ENCODE peak calls at places on chromosomes 2 and 18, in six cellular contexts. N is AG04450; E is spleen; I is fibroblast of lung; J is naive thymus-derived CD4-positive, alpha-beta T cell; F is cardiac muscle cell. G is an unnamed sample. For H3K9me3, the result is how much of the 10 kb centered on the place peaks cover.

GRCh38 chr2:85410584-85411404 is 628 bp upstream of the CAPG start:
- DNase-seq in N (no peak), E (no peak), I (no peak), J (no peak), F (no peak), G (no peak)

GRCh38 chr2:5803547-5803946 is 111.4 kb downstream of the SOX11 start:
- DNase-seq in N (peak), E (no peak), I (peak), J (no peak), F (no peak), G (no peak)

GRCh38 chr18:741931-742512 is 29.6 kb upstream of the ENOSF1 start:
- DNase-seq in N (peak), E (no peak), I (peak), J (peak), F (peak), G (no peak)

GRCh38 chr2:39301352-39301751 is 57.6 kb upstream of the CDKL4 start:
- DNase-seq in N (no peak), E (no peak), I (no peak), J (no peak), F (no peak), G (no peak)

GRCh38 chr2:219034823-219035222 is 6.5 kb downstream of the CFAP65 start:
- DNase-seq in N (no peak), E (no peak), I (no peak), J (no peak), F (no peak), G (no peak)

GRCh38 chr2:180463608-180464007 is 456.5 kb upstream of the CWC22 start:
- DNase-seq in N (no peak), E (no peak), I (no peak), J (no peak), F (no peak), G (no peak)

GRCh38 chr2:128376241-128377041 is 57.8 kb upstream of the HS6ST1 start:
- DNase-seq in N (no peak), E (peak), I (no peak), J (no peak), F (no peak), G (no peak)

GRCh38 chr18:55110436-55110835 is 151.2 kb upstream of the CCDC68 start:
- DNase-seq in N (no peak), E (no peak), I (no peak), J (no peak), F (no peak), G (no peak)

GRCh38 chr2:221088506-221088905 is 483.6 kb downstream of the EPHA4 start:
- DNase-seq in N (no peak), E (no peak), I (no peak), J (no peak), F (no peak), G (no peak)

GRCh38 chr2:42128731-42129486 is 40.2 kb upstream of the EML4 start:
- DNase-seq in N (peak), E (no peak), I (peak), J (no peak), F (peak), G (no peak)

GRCh38 chr18:26545737-26546136 is 2.6 kb downstream of the KCTD1 start:
- DNase-seq in N (no peak), E (no peak), I (no peak), J (no peak), F (no peak), G (no peak)

GRCh38 chr2:172888704-172889103 is 153.1 kb downstream of the RAPGEF4 start:
- DNase-seq in N (no peak), E (no peak), I (no peak), J (no peak), F (no peak), G (no peak)

GRCh38 chr2:64919261-64919660 is 69.9 kb upstream of the SLC1A4 start:
- DNase-seq in N (no peak), E (no peak), I (no peak), J (no peak), F (no peak), G (no peak)

GRCh38 chr2:12412898-12413305 is 303.8 kb upstream of the TRIB2 start:
- DNase-seq in N (no peak), E (no peak), I (peak), J (peak), F (peak), G (no peak)

GRCh38 chr2:21418456-21418855 is 294.7 kb downstream of the TDRD15 start:
- DNase-seq in N (no peak), E (no peak), I (peak), J (no peak), F (no peak), G (no peak)

GRCh38 chr18:35639296-35639695 is 57.8 kb downstream of the GALNT1 start:
- DNase-seq in N (no peak), E (no peak), I (no peak), J (no peak), F (no peak), G (no peak)

GRCh38 chr2:136356111-136357033 is 238.4 kb upstream of the CXCR4 start:
- DNase-seq in N (no peak), E (no peak), I (no peak), J (no peak), F (no peak), G (no peak)

GRCh38 chr2:26463252-26464207 is 14.4 kb downstream of the OTOF start:
- DNase-seq in N (no peak), E (peak), I (no peak), J (no peak), F (no peak), G (no peak)

GRCh38 chr2:233460726-233461431 is 105.7 kb downstream of the USP40 start:
- DNase-seq in N (no peak), E (peak), I (no peak), J (no peak), F (no peak), G (no peak)

GRCh38 chr18:38368886-38369285 is 803.3 kb upstream of the CELF4 start:
- DNase-seq in N (no peak), E (no peak), I (peak), J (no peak), F (no peak), G (no peak)

GRCh38 chr2:144553379-144553778 is 33.5 kb upstream of the ZEB2 start:
- DNase-seq in N (peak), E (no peak), I (peak), J (no peak), F (peak), G (no peak)

GRCh38 chr18:2843161-2843560 is 3.6 kb upstream of the EMILIN2 start:
- DNase-seq in N (no peak), E (no peak), I (no peak), J (no peak), F (no peak), G (no peak)

GRCh38 chr2:183490930-183491329 is 366.7 kb downstream of the NUP35 start:
- DNase-seq in N (no peak), E (no peak), I (peak), J (no peak), F (no peak), G (no peak)

GRCh38 chr2:138059967-138060635 is 95.8 kb downstream of the HNMT start:
- DNase-seq in N (no peak), E (no peak), I (peak), J (no peak), F (peak), G (peak)

GRCh38 chr2:213980883-213981282 is 430.0 kb upstream of the VWC2L start:
- DNase-seq in N (no peak), E (no peak), I (no peak), J (no peak), F (peak), G (no peak)

GRCh38 chr2:24702800-24703199 is 90.4 kb downstream of the PTRHD1 start:
- DNase-seq in N (peak), E (no peak), I (peak), J (no peak), F (peak), G (no peak)

GRCh38 chr18:31042391-31043181 is at the start of gene DSC3:
- DNase-seq in N (no peak), E (peak), I (peak), J (no peak), F (peak), G (no peak)

GRCh38 chr2:213187833-213188532 is 36.6 kb upstream of the IKZF2 start:
- DNase-seq in N (peak), E (no peak), I (peak), J (no peak), F (peak), G (no peak)

GRCh38 chr2:137862651-137863050 is 101.6 kb upstream of the HNMT start:
- DNase-seq in N (no peak), E (no peak), I (no peak), J (no peak), F (no peak), G (no peak)

GRCh38 chr2:152550386-152550785 is 166.9 kb downstream of the PRPF40A start:
- DNase-seq in N (no peak), E (no peak), I (no peak), J (no peak), F (no peak), G (no peak)

GRCh38 chr2:230863031-230863430 is 1.7 kb upstream of the ITM2C start:
- DNase-seq in N (no peak), E (no peak), I (no peak), J (no peak), F (no peak), G (no peak)

GRCh38 chr2:230864605-230865323 is at the start of gene ITM2C:
- DNase-seq in N (peak), E (peak), I (peak), J (peak), F (peak), G (no peak)

GRCh38 chr2:230863442-230864121 is 1.2 kb upstream of the ITM2C start:
- DNase-seq in N (no peak), E (no peak), I (no peak), J (no peak), F (no peak), G (no peak)

GRCh38 chr2:230865324-230865765 is 603 bp downstream of the ITM2C start:
- DNase-seq in N (no peak), E (no peak), I (no peak), J (peak), F (peak), G (no peak)

GRCh38 chr2:230864122-230864604 is 579 bp upstream of the ITM2C start:
- DNase-seq in N (no peak), E (no peak), I (no peak), J (no peak), F (no peak), G (no peak)
- H3K27ac ChIP-seq in N (no peak), E (no peak), I (no peak), J (peak), F (no peak), G (no peak)

GRCh38 chr2:149863227-149863626 is 275.7 kb upstream of the MMADHC start:
- DNase-seq in N (no peak), E (no peak), I (no peak), J (no peak), F (no peak), G (no peak)
- H3K9me3 ChIP-seq in N (under half), E (under half), I (under half), J (under half), F (under half), G (under half)

DNA sequence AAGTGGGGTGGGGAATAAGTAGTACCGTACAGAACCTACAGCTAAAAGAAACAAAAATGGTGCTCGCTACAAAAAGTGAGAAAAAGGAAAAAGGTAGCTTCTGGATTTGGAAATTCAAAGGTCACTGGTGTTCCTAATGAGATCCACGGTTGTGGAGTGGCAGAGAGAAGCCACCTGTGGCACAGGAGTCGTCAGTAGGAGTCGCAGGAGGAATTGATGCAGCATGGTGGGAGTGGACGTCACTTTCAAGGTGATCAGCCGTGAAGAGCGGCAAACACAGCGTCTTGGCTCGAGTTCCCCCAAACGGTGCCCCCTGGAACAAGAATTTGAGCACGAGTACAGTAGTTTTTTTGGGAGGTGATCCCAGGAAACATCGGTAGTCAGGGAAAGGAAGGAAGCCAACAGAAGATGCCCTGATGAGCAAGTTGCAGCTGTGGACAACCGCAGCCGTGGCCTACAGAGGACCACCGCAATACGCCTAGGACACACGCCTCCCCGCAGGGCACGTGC is 1.4 kb upstream of the TTL start:
- DNase-seq in N (no peak), E (no peak), I (no peak), J (peak), F (no peak), G (no peak)
- H3K27ac ChIP-seq in N (peak), E (peak), I (no peak), J (peak), F (no peak), G (no peak)

GRCh38 chr2:22829806-22830205 is 555.2 kb upstream of the KLHL29 start:
- DNase-seq in N (no peak), E (no peak), I (no peak), J (no peak), F (no peak), G (no peak)
- H3K9me3 ChIP-seq in N (under half), E (under half), I (under half), J (under half), F (under half), G (under half)

GRCh38 chr2:469521-469920 is 181.6 kb upstream of the ALKAL2 start:
- DNase-seq in N (no peak), E (no peak), I (no peak), J (no peak), F (no peak), G (no peak)
- H3K27ac ChIP-seq in N (no peak), E (no peak), I (no peak), J (no peak), F (no peak), G (no peak)

GRCh38 chr2:10915236-10915635 is 3.5 kb downstream of the KCNF1 start:
- DNase-seq in N (no peak), E (no peak), I (no peak), J (no peak), F (no peak), G (no peak)
- H3K9me3 ChIP-seq in N (under half), E (under half), I (under half), J (under half), F (under half), G (under half)